ENCODE peak calls at places on chromosomes 5 and 9, in eight cellular contexts. N is GM12865, L is stomach, K is gastrocnemius medialis, G is lower leg skin, B is retinal pigment epithelial cell, F is B cell, D is AG04449. T is an unnamed sample.

GRCh38 chr9:132042324-132042723 is 37.3 kb downstream of the MED27 start:
- DNase-seq in N (no peak), L (no peak), K (no peak), G (no peak), B (peak; percentile 55), F (no peak), D (peak; percentile 91), T (peak; percentile 83)

GRCh38 chr5:155303134-155303533 is 289.6 kb downstream of the KIF4B start:
- DNase-seq in N (peak; percentile 2), L (no peak), K (no peak), G (no peak), B (no peak), F (no peak), D (no peak), T (no peak)

GRCh38 chr9:96048116-96048953 is 172.8 kb downstream of the ERCC6L2 start:
- DNase-seq in N (no peak), L (peak; percentile 80), K (no peak), G (no peak), B (no peak), F (no peak), D (no peak), T (no peak)

GRCh38 chr5:56247596-56247995 is 14.5 kb upstream of the ANKRD55 start:
- DNase-seq in N (no peak), L (no peak), K (no peak), G (no peak), B (no peak), F (no peak), D (peak; percentile 59), T (no peak)

GRCh38 chr9:14119694-14120514 is 194.0 kb downstream of the NFIB start:
- DNase-seq in N (no peak), L (no peak), K (no peak), G (no peak), B (no peak), F (no peak), D (no peak), T (no peak)

GRCh38 chr5:178201927-178202235 is 2.5 kb upstream of the HNRNPAB start:
- DNase-seq in N (no peak), L (no peak), K (no peak), G (no peak), B (no peak), F (no peak), D (no peak), T (no peak)

GRCh38 chr5:91641730-91642350 is 258.7 kb upstream of the ARRDC3 start:
- DNase-seq in N (peak; percentile 44), L (no peak), K (no peak), G (no peak), B (no peak), F (no peak), D (no peak), T (no peak)

GRCh38 chr5:77138981-77139380 is 51.9 kb upstream of the ZBED3 start:
- DNase-seq in N (no peak), L (no peak), K (peak; percentile 25), G (no peak), B (no peak), F (no peak), D (no peak), T (no peak)

GRCh38 chr5:179204572-179204971 is 140.7 kb downstream of the ADAMTS2 start:
- DNase-seq in N (no peak), L (no peak), K (no peak), G (no peak), B (no peak), F (no peak), D (no peak), T (no peak)

GRCh38 chr5:23269981-23270380 is 237.4 kb upstream of the PRDM9 start:
- DNase-seq in N (no peak), L (no peak), K (no peak), G (no peak), B (no peak), F (no peak), D (no peak), T (no peak)

GRCh38 chr9:8660383-8660782 is 860.8 kb upstream of the DMAC1 start:
- DNase-seq in N (no peak), L (peak; percentile 49), K (peak; percentile 56), G (no peak), B (peak; percentile 69), F (no peak), D (no peak), T (no peak)

GRCh38 chr5:31682847-31683246 is 43.9 kb downstream of the PDZD2 start:
- DNase-seq in N (no peak), L (no peak), K (no peak), G (no peak), B (no peak), F (no peak), D (no peak), T (no peak)

GRCh38 chr9:78014776-78015175 is 16.8 kb downstream of the GNAQ start:
- DNase-seq in N (no peak), L (no peak), K (no peak), G (no peak), B (no peak), F (no peak), D (no peak), T (no peak)

GRCh38 chr9:95938724-95939123 is 63.2 kb downstream of the ERCC6L2 start:
- DNase-seq in N (no peak), L (no peak), K (no peak), G (no peak), B (no peak), F (no peak), D (no peak), T (no peak)

GRCh38 chr5:103360475-103360874 is 101.9 kb downstream of the MACIR start:
- DNase-seq in N (no peak), L (no peak), K (no peak), G (no peak), B (no peak), F (no peak), D (no peak), T (no peak)

GRCh38 chr5:16464664-16465543 is 696 bp downstream of the ZNF622 start:
- DNase-seq in N (peak; percentile 11), L (no peak), K (no peak), G (no peak), B (no peak), F (no peak), D (no peak), T (no peak)
- TF ChIP-seq CTCF in N (peak; percentile 4), L (no peak), K (no peak), G (no peak), B (peak; percentile 11), F (peak; percentile 16), D (no peak), T (no peak)

GRCh38 chr9:35756275-35756742 is 2.2 kb upstream of the MSMP start:
- DNase-seq in N (no peak), L (peak; percentile 74), K (no peak), G (no peak), B (no peak), F (no peak), D (no peak), T (no peak)

GRCh38 chr9:35755071-35755470 is 995 bp upstream of the MSMP start:
- DNase-seq in N (no peak), L (no peak), K (no peak), G (no peak), B (no peak), F (no peak), D (no peak), T (no peak)

GRCh38 chr9:35758475-35759050 is 4.5 kb upstream of the MSMP start:
- DNase-seq in N (no peak), L (no peak), K (no peak), G (no peak), B (no peak), F (no peak), D (no peak), T (no peak)

GRCh38 chr9:35757527-35758275 is 3.6 kb upstream of the MSMP start:
- DNase-seq in N (no peak), L (no peak), K (no peak), G (no peak), B (no peak), F (no peak), D (no peak), T (no peak)

DNA sequence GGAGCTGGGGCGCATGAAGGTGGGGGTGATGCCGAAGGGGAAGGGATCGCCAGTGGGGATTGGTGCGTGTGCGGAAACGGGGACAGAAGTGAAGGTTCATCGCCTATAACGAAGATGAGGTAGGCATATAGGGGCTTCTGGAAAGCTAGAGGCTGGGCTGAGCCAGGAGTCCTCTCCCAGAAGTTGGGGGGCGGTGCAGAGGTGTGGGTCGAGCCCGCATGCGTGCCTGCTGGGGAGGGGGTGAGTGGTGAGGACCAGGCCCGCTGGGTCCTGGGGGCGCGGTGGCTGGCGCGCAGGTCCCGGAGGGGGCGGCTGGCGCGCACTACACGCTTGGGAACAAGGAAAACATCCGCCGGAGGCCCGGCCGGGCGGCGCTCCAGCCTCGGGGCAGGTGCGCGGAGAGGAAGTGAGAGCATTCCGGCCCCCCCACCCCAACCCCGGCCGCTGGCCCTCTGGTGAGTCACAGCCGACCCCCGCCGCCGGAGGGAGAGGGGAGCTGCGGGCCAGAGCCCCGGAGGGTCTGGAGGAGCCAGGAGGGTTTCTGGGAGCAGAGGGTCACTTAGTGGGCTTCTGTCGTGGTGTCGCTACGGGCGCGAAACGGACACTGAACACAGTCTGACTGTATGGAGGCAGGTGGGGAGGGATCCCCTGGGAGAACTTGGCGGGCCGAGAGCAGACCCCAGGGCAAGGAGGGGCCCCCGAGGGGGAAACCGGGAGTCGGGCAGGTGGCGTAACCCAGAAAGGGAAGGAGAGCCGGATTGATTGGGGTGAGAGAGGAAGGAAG is 2.9 kb upstream of the MSMP start:
- DNase-seq in N (peak; percentile 89), L (peak; percentile 74), K (peak; percentile 49), G (peak; percentile 91), B (no peak), F (peak; percentile 75), D (no peak), T (no peak)
- TF ChIP-seq CTCF in N (no peak), L (no peak), K (no peak), G (no peak), B (no peak), F (peak; percentile 35), D (no peak), T (peak; percentile 78)

GRCh38 chr9:137275203-137275936 is 2.2 kb upstream of the TOR4A start:
- DNase-seq in N (no peak), L (no peak), K (no peak), G (no peak), B (no peak), F (no peak), D (no peak), T (no peak)
- TF ChIP-seq CTCF in N (no peak), L (no peak), K (no peak), G (no peak), B (no peak), F (no peak), D (no peak), T (no peak)

GRCh38 chr5:73815631-73816030 is 189.6 kb downstream of the ARHGEF28 start:
- DNase-seq in N (no peak), L (no peak), K (no peak), G (no peak), B (no peak), F (no peak), D (no peak), T (peak; percentile 44)

GRCh38 chr5:73808916-73809315 is 182.9 kb downstream of the ARHGEF28 start:
- DNase-seq in N (no peak), L (no peak), K (no peak), G (no peak), B (no peak), F (no peak), D (no peak), T (no peak)

GRCh38 chr5:73814234-73814846 is 188.3 kb downstream of the ARHGEF28 start:
- DNase-seq in N (no peak), L (no peak), K (no peak), G (no peak), B (no peak), F (no peak), D (no peak), T (no peak)

GRCh38 chr5:73812962-73813588 is 187.1 kb downstream of the ARHGEF28 start:
- DNase-seq in N (no peak), L (no peak), K (no peak), G (no peak), B (no peak), F (no peak), D (no peak), T (no peak)

GRCh38 chr5:73812457-73812856 is 186.5 kb downstream of the ARHGEF28 start:
- DNase-seq in N (no peak), L (no peak), K (no peak), G (no peak), B (no peak), F (no peak), D (no peak), T (no peak)
- TF ChIP-seq CTCF in N (no peak), L (no peak), K (no peak), G (no peak), B (peak; percentile 14), F (no peak), D (no peak), T (peak; percentile 41)

T was measured in keratinocyte.